ENCODE peak calls at places on chromosomes 13 and 19, in ten cellular contexts. G is fibroblast of lung, I is IMR-90, H is left ventricle myocardium inferior, Z is Panc1, B is tibial nerve, A is heart left ventricle, V is colonic mucosa, W is psoas muscle, Q is upper lobe of left lung. K is an unnamed sample.
A peak's percentile ranks its signal among the peaks of the same experiment; 100 is the strongest.

GRCh38 chr13:113298001-113298945 is 1.2 kb downstream of the LAMP1 start:
- DNase-seq in Z (no peak), I (no peak), B (no peak), G (peak; percentile 31), A (no peak), W (no peak), Q (no peak), V (no peak), H (no peak), K (no peak)

GRCh38 chr13:113837554-113838355 is 26.1 kb downstream of the GAS6 start:
- DNase-seq in I (peak; percentile 98), H (peak; percentile 96), Z (no peak), A (peak; percentile 95), V (peak; percentile 86), Q (peak; percentile 90), W (peak; percentile 96), G (peak; percentile 99), B (peak; percentile 86), K (peak; percentile 91)

GRCh38 chr13:109381546-109382180 is 404.7 kb downstream of the IRS2 start:
- DNase-seq in H (no peak), G (peak; percentile 32), I (peak; percentile 71), Q (no peak), B (no peak), A (no peak), W (no peak), V (no peak), Z (no peak), K (no peak)

GRCh38 chr13:92390217-92390616 is 836.4 kb upstream of the GPC6 start:
- DNase-seq in Z (no peak), A (no peak), G (peak; percentile 24), Q (no peak), V (no peak), I (no peak), W (no peak), H (no peak), B (no peak), K (no peak)

GRCh38 chr13:36818483-36819063 is 449 bp upstream of the RFXAP start:
- DNase-seq in B (peak; percentile 5), W (no peak), Q (no peak), A (no peak), Z (no peak), I (no peak), G (peak; percentile 4), V (no peak), H (no peak), K (no peak)

GRCh38 chr13:101307181-101307701 is 109.1 kb downstream of the NALCN start:
- DNase-seq in I (peak; percentile 90), G (peak; percentile 61), H (no peak), B (no peak), Q (no peak), W (no peak), V (no peak), Z (no peak), A (peak; percentile 23), K (no peak)

GRCh38 chr19:41575998-41576397 is at the start of gene CEACAM21:
- DNase-seq in A (peak; percentile 77), H (peak; percentile 52), I (no peak), Z (no peak), W (peak; percentile 41), V (peak; percentile 59), Q (no peak), G (no peak), B (peak; percentile 34), K (peak; percentile 48)

GRCh38 chr13:32878172-32878571 is 138.1 kb upstream of the KL start:
- DNase-seq in Q (no peak), V (no peak), Z (no peak), I (peak; percentile 73), W (no peak), G (no peak), A (no peak), B (no peak), H (no peak), K (no peak)

GRCh38 chr13:99484405-99484981 is 16.8 kb upstream of the TM9SF2 start:
- DNase-seq in Z (no peak), Q (no peak), A (no peak), V (no peak), I (peak; percentile 77), G (peak; percentile 90), B (no peak), W (no peak), H (no peak), K (peak; percentile 16)

GRCh38 chr13:52851153-52851962 is 2.9 kb upstream of the PCDH8 start:
- DNase-seq in G (peak; percentile 8), Q (peak; percentile 88), B (peak; percentile 23), W (peak; percentile 19), I (no peak), A (peak; percentile 55), H (peak; percentile 26), V (peak; percentile 44), Z (no peak), K (peak; percentile 48)

GRCh38 chr13:77492982-77493381 is 42.5 kb upstream of the SCEL start:
- DNase-seq in A (no peak), Q (no peak), V (no peak), G (peak; percentile 42), Z (no peak), H (no peak), B (no peak), I (no peak), W (no peak), K (no peak)

GRCh38 chr13:92833071-92833470 is 393.5 kb upstream of the GPC6 start:
- DNase-seq in G (peak; percentile 58), I (peak; percentile 76), A (no peak), Z (no peak), Q (no peak), V (no peak), H (no peak), B (no peak), W (no peak), K (no peak)

GRCh38 chr19:19966862-19967261 is 66.1 kb downstream of the ZNF93 start:
- DNase-seq in G (no peak), H (no peak), Q (no peak), V (no peak), A (no peak), Z (no peak), B (no peak), W (no peak), I (no peak), K (no peak)

GRCh38 chr13:32881074-32881791 is 135.0 kb upstream of the KL start:
- DNase-seq in W (no peak), Q (no peak), B (no peak), H (no peak), I (peak; percentile 82), G (peak; percentile 77), A (no peak), Z (no peak), V (no peak), K (no peak)

GRCh38 chr19:22607653-22608430 is 26.3 kb upstream of the ZNF492 start:
- DNase-seq in Q (no peak), W (no peak), A (peak; percentile 22), B (no peak), I (no peak), Z (no peak), G (no peak), H (no peak), V (no peak), K (no peak)

GRCh38 chr13:102701331-102701730 is 6.5 kb upstream of the METTL21C start:
- DNase-seq in W (no peak), B (no peak), Q (no peak), Z (no peak), G (no peak), I (no peak), H (no peak), V (no peak), A (no peak), K (no peak)

GRCh38 chr13:102697929-102698648 is 3.2 kb upstream of the METTL21C start:
- DNase-seq in A (no peak), H (no peak), Q (no peak), V (no peak), I (no peak), Z (no peak), B (no peak), W (no peak), G (no peak), K (no peak)

GRCh38 chr13:102699419-102699961 is 4.6 kb upstream of the METTL21C start:
- DNase-seq in G (no peak), H (no peak), W (no peak), Q (no peak), Z (no peak), A (no peak), B (no peak), I (no peak), V (no peak), K (no peak)

GRCh38 chr13:102698649-102698980 is 3.8 kb upstream of the METTL21C start:
- DNase-seq in W (no peak), H (no peak), Z (no peak), I (no peak), G (no peak), B (no peak), Q (no peak), A (no peak), V (no peak), K (no peak)

GRCh38 chr13:102700088-102701031 is 5.5 kb upstream of the METTL21C start:
- DNase-seq in I (no peak), H (no peak), W (no peak), Z (no peak), Q (no peak), V (no peak), G (peak; percentile 20), B (no peak), A (no peak), K (no peak)
- H3K4me3 ChIP-seq in I (no peak overlapping the region), H (no peak overlapping the region), W (peak overlapping the region; percentile 1), Z (no peak overlapping the region), Q (no peak overlapping the region), V (no peak overlapping the region), G (no peak overlapping the region), B (no peak overlapping the region), A (no peak overlapping the region), K (no peak overlapping the region)

GRCh38 chr19:9187191-9187590 is 8.4 kb downstream of the OR7D2 start:
- DNase-seq in V (no peak), I (no peak), Q (no peak), A (no peak), W (no peak), H (no peak), G (no peak), B (no peak), Z (no peak), K (no peak)
- TF ChIP-seq CTCF in V (no peak), I (no peak), Q (no peak), A (no peak), W (no peak), H (no peak), G (no peak), B (no peak), Z (no peak), K (no peak)

DNA sequence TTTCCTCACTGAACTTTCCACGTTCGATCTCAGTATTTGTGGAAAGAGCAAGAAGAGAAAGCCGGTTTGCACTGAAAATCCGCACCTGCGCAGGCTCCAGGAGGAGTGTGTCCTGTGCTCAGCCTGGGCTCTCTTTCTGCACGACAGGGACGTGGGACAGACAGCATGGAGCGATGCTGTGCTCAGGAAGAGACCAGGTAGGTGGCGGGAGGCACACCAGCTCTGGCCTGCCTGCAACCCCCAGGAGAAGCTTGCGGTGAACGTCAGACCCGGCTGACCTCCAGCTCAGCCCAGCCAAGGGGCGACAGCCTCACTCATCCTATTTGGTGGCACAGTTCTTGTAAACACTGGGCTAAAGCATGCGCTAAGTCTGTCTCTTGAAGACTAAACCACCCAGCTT is 35.9 kb downstream of the NAXD start:
- DNase-seq in G (no peak), W (no peak), V (no peak), Q (no peak), H (no peak), A (no peak), I (no peak), B (no peak), Z (no peak), K (no peak)
- H3K36me3 ChIP-seq in G (peaks cover 7% of the 10 kb centered on the region), W (peaks cover 40% of the 10 kb centered on the region), V (no peaks in the 10 kb centered on the region), Q (peaks cover 46% of the 10 kb centered on the region), H (peaks cover 23% of the 10 kb centered on the region), A (peaks cover 57% of the 10 kb centered on the region), I (peaks cover 27% of the 10 kb centered on the region), B (no peaks in the 10 kb centered on the region), Z (no peaks in the 10 kb centered on the region), K (peaks cover 4% of the 10 kb centered on the region)

GRCh38 chr13:27300941-27301586 is 30.4 kb downstream of the RASL11A start:
- DNase-seq in I (no peak), H (no peak), V (no peak), Z (no peak), G (no peak), A (no peak), W (no peak), B (no peak), Q (no peak), K (no peak)
- H3K4me3 ChIP-seq in I (no peak overlapping the region), H (no peak overlapping the region), V (no peak overlapping the region), Z (no peak overlapping the region), G (no peak overlapping the region), A (no peak overlapping the region), W (no peak overlapping the region), B (no peak overlapping the region), Q (no peak overlapping the region), K (no peak overlapping the region)

K was measured in mucosa of descending colon.